ENCODE peak calls at places on chromosome 11, in nine cellular contexts. U, I, A, P, L, D, J, O and Q are unnamed samples.

GRCh38 chr11:64861227-64861970 is 16.9 kb upstream of the CDC42BPG start:
- DNase-seq in U (no peak), I (no peak), A (peak), P (no peak), L (no peak), D (no peak), J (no peak), O (no peak), Q (no peak)

GRCh38 chr11:85694385-85694980 is 8.5 kb upstream of the CCDC89 start:
- DNase-seq in U (peak), I (no peak), A (no peak), P (no peak), L (no peak), D (no peak), J (no peak), O (no peak), Q (no peak)

GRCh38 chr11:76236092-76237026 is 30.1 kb upstream of the WNT11 start:
- DNase-seq in U (peak), I (peak), A (peak), P (no peak), L (peak), D (no peak), J (peak), O (peak), Q (peak)

GRCh38 chr11:44305643-44306468 is 4.1 kb downstream of the ALX4 start:
- DNase-seq in U (no peak), I (no peak), A (peak), P (no peak), L (peak), D (peak), J (no peak), O (no peak), Q (no peak)

GRCh38 chr11:2892215-2893020 is 6.8 kb upstream of the CDKN1C start:
- DNase-seq in U (no peak), I (peak), A (peak), P (no peak), L (peak), D (no peak), J (peak), O (peak), Q (peak)

GRCh38 chr11:1782831-1783724 is 19.4 kb upstream of the CTSD start:
- DNase-seq in U (no peak), I (no peak), A (no peak), P (no peak), L (no peak), D (peak), J (no peak), O (no peak), Q (no peak)

GRCh38 chr11:84947070-84947469 is 680.1 kb downstream of the DLG2 start:
- DNase-seq in U (no peak), I (no peak), A (no peak), P (no peak), L (no peak), D (no peak), J (no peak), O (no peak), Q (no peak)

GRCh38 chr11:78319453-78319955 is 98.1 kb downstream of the GAB2 start:
- DNase-seq in U (no peak), I (no peak), A (no peak), P (no peak), L (no peak), D (no peak), J (no peak), O (peak), Q (no peak)

GRCh38 chr11:1880746-1881441 is 10.8 kb downstream of the PRR33 start:
- DNase-seq in U (no peak), I (no peak), A (peak), P (no peak), L (no peak), D (peak), J (peak), O (peak), Q (peak)

GRCh38 chr11:2987881-2988280 is 4.2 kb downstream of the NAP1L4 start:
- DNase-seq in U (no peak), I (no peak), A (no peak), P (no peak), L (no peak), D (no peak), J (no peak), O (no peak), Q (no peak)

GRCh38 chr11:104897891-104898684 is at the start of gene CASP12:
- DNase-seq in U (no peak), I (no peak), A (no peak), P (no peak), L (no peak), D (no peak), J (no peak), O (no peak), Q (no peak)

GRCh38 chr11:104876838-104877500 is 21.3 kb downstream of the CASP12 start:
- DNase-seq in U (no peak), I (no peak), A (no peak), P (no peak), L (no peak), D (no peak), J (no peak), O (no peak), Q (no peak)

GRCh38 chr11:15613231-15613630 is 498.5 kb downstream of the INSC start:
- DNase-seq in U (no peak), I (no peak), A (no peak), P (no peak), L (no peak), D (no peak), J (no peak), O (no peak), Q (no peak)
- TF ChIP-seq POLR2AphosphoS5 in U (no peak), I (no peak), A (no peak), P (no peak), L (no peak), D (no peak), J (no peak), O (no peak), Q (no peak)

DNA sequence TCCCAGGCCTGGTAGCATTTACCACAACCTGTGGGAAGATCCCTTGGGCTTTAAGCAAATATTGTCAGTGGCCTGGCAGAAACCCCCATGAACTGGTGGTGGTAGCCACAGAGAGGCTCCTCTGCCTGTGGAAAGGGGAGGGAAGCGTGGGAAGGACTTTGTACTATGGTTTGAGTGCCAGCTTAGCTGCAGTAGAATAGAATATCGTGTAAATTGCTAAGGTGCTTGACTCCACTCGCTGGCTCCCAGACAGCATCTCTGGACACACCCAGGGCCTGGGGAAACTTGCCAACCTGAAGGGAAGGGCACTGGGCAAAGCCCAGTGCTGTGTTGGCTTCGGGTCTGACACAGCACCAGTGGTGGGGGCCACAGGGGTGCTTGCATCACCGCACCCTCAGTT is 52.6 kb downstream of the XRRA1 start:
- DNase-seq in U (no peak), I (no peak), A (no peak), P (no peak), L (no peak), D (no peak), J (no peak), O (no peak), Q (no peak)
- TF ChIP-seq POLR2A in U (no peak), I (no peak), A (no peak), P (no peak), L (no peak), D (no peak), J (no peak), O (no peak), Q (no peak)

GRCh38 chr11:95092549-95093324 is 3.1 kb downstream of the ENDOD1 start:
- DNase-seq in U (no peak), I (peak), A (no peak), P (no peak), L (no peak), D (no peak), J (no peak), O (no peak), Q (no peak)

GRCh38 chr11:95088946-95089619 is 563 bp upstream of the ENDOD1 start:
- DNase-seq in U (no peak), I (no peak), A (no peak), P (peak), L (peak), D (no peak), J (no peak), O (no peak), Q (no peak)

GRCh38 chr11:95091663-95092062 is 2.0 kb downstream of the ENDOD1 start:
- DNase-seq in U (no peak), I (no peak), A (no peak), P (no peak), L (no peak), D (no peak), J (no peak), O (no peak), Q (no peak)

GRCh38 chr11:95087171-95087570 is 2.5 kb upstream of the ENDOD1 start:
- DNase-seq in U (no peak), I (no peak), A (no peak), P (no peak), L (no peak), D (no peak), J (no peak), O (no peak), Q (no peak)

DNA sequence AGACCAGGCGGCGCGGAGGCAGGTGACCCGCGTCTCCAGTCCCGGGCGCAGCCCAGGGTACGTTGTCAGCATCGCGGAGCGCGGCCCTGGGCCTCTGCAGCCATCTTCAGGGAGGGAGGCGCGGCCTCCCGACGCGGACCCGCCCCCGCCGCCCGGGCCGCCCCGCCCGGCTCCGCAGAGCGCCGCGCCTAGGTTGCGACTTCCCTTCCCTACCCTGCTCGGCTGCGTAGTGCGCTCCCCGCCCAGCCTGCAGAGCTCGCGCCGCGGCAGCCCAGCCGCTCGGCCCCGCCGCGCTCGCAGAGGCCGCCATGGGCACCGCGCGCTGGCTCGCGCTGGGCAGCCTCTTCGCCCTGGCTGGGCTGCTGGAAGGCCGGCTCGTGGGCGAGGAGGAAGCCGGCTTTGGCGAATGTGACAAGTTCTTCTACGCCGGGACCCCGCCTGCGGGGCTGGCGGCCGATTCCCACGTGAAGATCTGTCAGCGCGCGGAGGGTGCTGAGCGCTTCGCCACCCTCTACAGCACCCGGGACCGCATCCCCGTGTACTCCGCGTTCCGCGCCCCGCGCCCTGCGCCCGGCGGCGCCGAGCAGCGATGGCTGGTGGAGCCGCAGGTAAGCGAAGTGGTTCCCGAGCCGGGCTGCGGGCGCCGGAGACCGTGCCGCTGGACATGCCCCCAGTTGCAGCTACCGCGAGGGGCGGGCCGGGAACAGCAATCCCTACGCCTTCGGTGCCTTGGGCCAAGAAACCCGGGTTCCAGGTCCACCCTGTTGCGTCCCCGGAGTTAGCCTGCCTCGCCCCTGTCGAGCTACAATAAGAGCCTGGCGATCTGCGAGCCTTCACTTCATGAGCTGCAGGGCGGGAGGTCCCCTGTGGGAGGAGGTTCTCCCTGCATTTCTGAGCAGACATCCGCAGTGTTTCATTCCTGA is at the start of gene ENDOD1:
- DNase-seq in U (no peak), I (peak), A (peak), P (peak), L (peak), D (peak), J (peak), O (peak), Q (peak)
- TF ChIP-seq POLR2AphosphoS5 in U (peak), I (peak), A (peak), P (peak), L (peak), D (no peak), J (peak), O (peak), Q (peak)

DNA sequence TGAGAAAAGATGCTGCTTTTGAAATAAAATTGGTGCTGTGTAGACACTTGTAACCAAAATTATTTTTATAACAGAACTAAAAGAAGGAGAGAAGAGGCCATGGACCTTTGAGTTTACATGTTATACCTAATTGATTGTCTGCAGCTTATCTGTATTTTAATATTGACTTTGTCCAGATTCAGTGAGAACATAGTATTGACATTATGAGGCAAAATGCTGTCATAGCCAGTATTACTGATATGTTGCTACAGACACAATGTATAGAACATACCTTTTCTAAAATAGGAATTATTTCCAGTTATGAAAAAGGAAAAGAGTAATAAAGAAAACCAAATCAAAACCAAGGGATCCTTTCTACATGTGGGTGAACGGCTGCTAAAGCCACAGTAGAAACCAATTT is 11.5 kb upstream of the TECTA start:
- DNase-seq in U (no peak), I (no peak), A (no peak), P (no peak), L (no peak), D (no peak), J (no peak), O (no peak), Q (no peak)
- TF ChIP-seq POLR2A in U (no peak), I (no peak), A (no peak), P (no peak), L (no peak), D (no peak), J (no peak), O (no peak), Q (no peak)

GRCh38 chr11:61611309-61611708 is 30.4 kb upstream of the SYT7 start:
- DNase-seq in U (no peak), I (no peak), A (no peak), P (no peak), L (no peak), D (no peak), J (no peak), O (no peak), Q (no peak)

GRCh38 chr11:61609970-61610347 is 29.1 kb upstream of the SYT7 start:
- DNase-seq in U (no peak), I (no peak), A (no peak), P (no peak), L (peak), D (no peak), J (no peak), O (no peak), Q (no peak)

GRCh38 chr11:61613051-61613450 is 32.2 kb upstream of the SYT7 start:
- DNase-seq in U (no peak), I (no peak), A (no peak), P (no peak), L (no peak), D (no peak), J (no peak), O (no peak), Q (no peak)

GRCh38 chr11:61609000-61609969 is 28.4 kb upstream of the SYT7 start:
- DNase-seq in U (no peak), I (no peak), A (no peak), P (no peak), L (no peak), D (no peak), J (no peak), O (no peak), Q (no peak)

GRCh38 chr11:61610905-61611304 is 30.0 kb upstream of the SYT7 start:
- DNase-seq in U (no peak), I (no peak), A (no peak), P (no peak), L (no peak), D (no peak), J (no peak), O (no peak), Q (no peak)
- TF ChIP-seq POLR2AphosphoS5 in U (no peak), I (no peak), A (no peak), P (no peak), L (no peak), D (no peak), J (no peak), O (no peak), Q (no peak)

GRCh38 chr11:95082576-95083001 is 7.1 kb upstream of the ENDOD1 start:
- DNase-seq in U (no peak), I (no peak), A (no peak), P (no peak), L (no peak), D (no peak), J (no peak), O (no peak), Q (no peak)

GRCh38 chr11:95081010-95081409 is 8.6 kb upstream of the ENDOD1 start:
- DNase-seq in U (no peak), I (no peak), A (no peak), P (no peak), L (no peak), D (no peak), J (no peak), O (no peak), Q (no peak)

GRCh38 chr11:95078526-95078925 is 11.1 kb upstream of the ENDOD1 start:
- DNase-seq in U (no peak), I (no peak), A (no peak), P (no peak), L (no peak), D (no peak), J (no peak), O (no peak), Q (no peak)

GRCh38 chr11:95084509-95084908 is 5.1 kb upstream of the ENDOD1 start:
- DNase-seq in U (no peak), I (no peak), A (no peak), P (no peak), L (no peak), D (no peak), J (no peak), O (no peak), Q (no peak)

GRCh38 chr11:95081412-95081811 is 8.2 kb upstream of the ENDOD1 start:
- DNase-seq in U (no peak), I (no peak), A (no peak), P (peak), L (no peak), D (no peak), J (no peak), O (peak), Q (no peak)
- TF ChIP-seq POLR2A in U (no peak), I (no peak), A (no peak), P (no peak), L (no peak), D (no peak), J (no peak), O (no peak), Q (no peak)

GRCh38 chr11:73981051-73981805 is 1.4 kb downstream of the UCP2 start:
- DNase-seq in U (no peak), I (no peak), A (peak), P (no peak), L (no peak), D (no peak), J (no peak), O (peak), Q (no peak)

GRCh38 chr11:73978576-73979086 is 4.0 kb downstream of the UCP2 start:
- DNase-seq in U (no peak), I (no peak), A (peak), P (no peak), L (no peak), D (no peak), J (no peak), O (no peak), Q (no peak)

GRCh38 chr11:73977856-73978519 is 4.7 kb downstream of the UCP2 start:
- DNase-seq in U (no peak), I (no peak), A (peak), P (no peak), L (no peak), D (no peak), J (no peak), O (peak), Q (no peak)

GRCh38 chr11:73982595-73982989 is at the start of gene UCP2:
- DNase-seq in U (no peak), I (peak), A (peak), P (peak), L (peak), D (peak), J (peak), O (peak), Q (peak)

DNA sequence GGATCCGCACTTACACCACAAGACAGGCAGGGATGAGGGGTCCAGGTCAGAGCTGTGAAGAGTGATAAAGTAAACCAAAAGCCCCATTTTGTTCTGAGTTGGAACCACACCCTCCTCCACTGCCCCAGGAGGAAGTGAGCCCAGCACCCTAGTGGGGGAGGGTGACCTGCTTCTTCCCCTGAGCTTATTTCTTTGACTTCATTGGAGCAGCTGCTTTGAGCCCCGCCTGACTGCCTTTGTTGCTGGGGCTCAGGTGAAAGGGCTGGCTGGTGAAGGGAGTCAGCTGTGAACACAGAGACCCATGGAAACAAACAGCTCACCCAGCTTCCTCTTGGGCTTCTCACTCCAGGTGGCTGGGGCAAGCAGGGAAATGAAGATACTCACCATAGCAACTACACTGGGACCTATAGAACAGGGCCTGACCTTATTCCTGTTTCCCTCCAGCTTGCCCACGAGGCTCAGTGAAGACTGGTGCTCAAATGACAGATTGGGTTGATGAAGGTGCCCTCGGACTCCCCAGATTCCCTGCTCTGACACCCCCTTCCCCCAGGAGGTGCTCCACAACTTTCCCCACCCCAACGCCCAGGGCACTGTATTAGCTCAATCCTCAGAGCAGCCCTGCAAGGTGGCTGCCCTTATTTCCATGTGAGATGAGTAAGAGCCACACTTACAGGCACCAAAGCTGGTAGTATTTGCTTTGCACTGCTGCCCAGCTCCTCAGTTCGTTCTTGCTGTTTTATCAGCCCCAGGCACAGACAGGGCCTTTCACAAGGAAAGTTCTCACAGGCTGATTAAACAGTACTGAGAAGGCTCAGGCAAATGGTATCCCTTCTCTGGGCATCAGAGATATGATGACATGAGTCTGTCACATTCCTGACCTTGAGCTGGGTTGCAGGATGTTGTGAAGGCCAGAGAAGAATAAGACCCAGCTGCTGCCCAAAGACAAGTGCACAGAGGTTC is 2.4 kb downstream of the UCP2 start:
- DNase-seq in U (no peak), I (peak), A (peak), P (peak), L (peak), D (peak), J (peak), O (peak), Q (peak)
- TF ChIP-seq POLR2AphosphoS5 in U (no peak), I (peak), A (peak), P (no peak), L (peak), D (no peak), J (peak), O (no peak), Q (peak)